ENCODE peak calls at places on chromosomes 11 and 22, in five cellular contexts. W, N, X, T and F are unnamed samples.

GRCh38 chr11:2400761-2401435 is 348 bp downstream of the TSSC4 start:
- DNase-seq in W (no peak), N (no peak), X (no peak), T (no peak), F (no peak)

GRCh38 chr22:29343313-29343805 is 27.9 kb upstream of the RASL10A start:
- DNase-seq in W (no peak), N (peak), X (peak), T (no peak), F (no peak)

GRCh38 chr22:24996420-24996952 is 44.0 kb downstream of the KIAA1671 start:
- DNase-seq in W (no peak), N (no peak), X (no peak), T (no peak), F (no peak)

GRCh38 chr22:46137218-46137766 is 13.0 kb upstream of the PPARA start:
- DNase-seq in W (no peak), N (no peak), X (no peak), T (no peak), F (no peak)

GRCh38 chr11:80146231-80146630 is 705.4 kb upstream of the TENM4 start:
- DNase-seq in W (no peak), N (no peak), X (no peak), T (peak), F (no peak)

GRCh38 chr11:85182437-85183109 is 444.6 kb downstream of the DLG2 start:
- DNase-seq in W (no peak), N (no peak), X (no peak), T (peak), F (no peak)

GRCh38 chr11:1559103-1559951 is 12.7 kb downstream of the DUSP8 start:
- DNase-seq in W (peak), N (no peak), X (peak), T (peak), F (no peak)

GRCh38 chr11:69535928-69536327 is 54.5 kb downstream of the LINC01488 start:
- DNase-seq in W (no peak), N (no peak), X (no peak), T (no peak), F (no peak)

GRCh38 chr22:48072777-48073176 is 1310.3 kb downstream of the TBC1D22A start:
- DNase-seq in W (no peak), N (no peak), X (no peak), T (no peak), F (no peak)

GRCh38 chr22:45159652-45160462 is 3.9 kb upstream of the NUP50 start:
- DNase-seq in W (no peak), N (no peak), X (no peak), T (no peak), F (no peak)

GRCh38 chr22:22702159-22702873 is 57.9 kb downstream of the GGTLC2 start:
- DNase-seq in W (no peak), N (no peak), X (no peak), T (no peak), F (no peak)

GRCh38 chr11:11978792-11979486 is 29.5 kb downstream of the DKK3 start:
- DNase-seq in W (peak), N (peak), X (peak), T (no peak), F (no peak)

GRCh38 chr11:46693597-46694012 is 6.8 kb downstream of the ARHGAP1 start:
- DNase-seq in W (no peak), N (no peak), X (no peak), T (no peak), F (no peak)

GRCh38 chr11:27313157-27313821 is 49.7 kb downstream of the CCDC34 start:
- DNase-seq in W (no peak), N (no peak), X (no peak), T (no peak), F (no peak)

GRCh38 chr11:67033661-67034166 is 10.8 kb downstream of the SYT12 start:
- DNase-seq in W (no peak), N (no peak), X (no peak), T (no peak), F (no peak)